ENCODE peak calls at places on chromosomes 6 and 20, in five cellular contexts. One of them, this sample, is unnamed.

GRCh38 chr20:9281770-9282169 is 212.9 kb downstream of the PLCB4 start:
- DNase-seq in astrocyte of the spinal cord: no peak
- DNase-seq in heart left ventricle: no peak
- DNase-seq in cardiac fibroblast: no peak
- DNase-seq in HFF-Myc: no peak
- DNase-seq in this sample: no peak

GRCh38 chr6:3176562-3177355 is 19.4 kb upstream of the TUBB2A start:
- DNase-seq in astrocyte of the spinal cord: peak
- DNase-seq in heart left ventricle: no peak
- DNase-seq in cardiac fibroblast: peak
- DNase-seq in HFF-Myc: peak
- DNase-seq in this sample: peak

GRCh38 chr6:72324591-72324990 is 297.3 kb upstream of the KCNQ5 start:
- DNase-seq in astrocyte of the spinal cord: no peak
- DNase-seq in heart left ventricle: no peak
- DNase-seq in HFF-Myc: no peak
- DNase-seq in cardiac fibroblast: peak
- DNase-seq in this sample: no peak

GRCh38 chr6:155120034-155120433 is 124.9 kb downstream of the TIAM2 start:
- DNase-seq in HFF-Myc: no peak
- DNase-seq in heart left ventricle: no peak
- DNase-seq in astrocyte of the spinal cord: peak
- DNase-seq in cardiac fibroblast: no peak
- DNase-seq in this sample: no peak

GRCh38 chr20:35551485-35551884 is 9.6 kb downstream of the ERGIC3 start:
- DNase-seq in astrocyte of the spinal cord: no peak
- DNase-seq in heart left ventricle: no peak
- DNase-seq in cardiac fibroblast: peak
- DNase-seq in HFF-Myc: no peak
- DNase-seq in this sample: no peak

GRCh38 chr20:64158346-64159285 is 5.6 kb upstream of the MYT1 start:
- DNase-seq in cardiac fibroblast: no peak
- DNase-seq in astrocyte of the spinal cord: no peak
- DNase-seq in HFF-Myc: no peak
- DNase-seq in heart left ventricle: no peak
- DNase-seq in this sample: no peak

GRCh38 chr6:144697389-144697788 is 412.3 kb downstream of the UTRN start:
- DNase-seq in astrocyte of the spinal cord: no peak
- DNase-seq in cardiac fibroblast: no peak
- DNase-seq in heart left ventricle: no peak
- DNase-seq in HFF-Myc: no peak
- DNase-seq in this sample: no peak

GRCh38 chr20:51022227-51022802 is 592 bp downstream of the KCNG1 start:
- DNase-seq in cardiac fibroblast: no peak
- DNase-seq in HFF-Myc: no peak
- DNase-seq in heart left ventricle: no peak
- DNase-seq in astrocyte of the spinal cord: no peak
- DNase-seq in this sample: no peak

GRCh38 chr6:132937466-132937906 is 123.1 kb downstream of the RPS12 start:
- DNase-seq in HFF-Myc: no peak
- DNase-seq in cardiac fibroblast: peak
- DNase-seq in astrocyte of the spinal cord: peak
- DNase-seq in heart left ventricle: no peak
- DNase-seq in this sample: no peak

GRCh38 chr6:100538086-100538485 is 73.4 kb upstream of the SIM1 start:
- DNase-seq in cardiac fibroblast: peak
- DNase-seq in HFF-Myc: peak
- DNase-seq in astrocyte of the spinal cord: peak
- DNase-seq in heart left ventricle: no peak
- DNase-seq in this sample: no peak

GRCh38 chr6:106894978-106895702 is 79.4 kb downstream of the CD24 start:
- DNase-seq in heart left ventricle: no peak
- DNase-seq in astrocyte of the spinal cord: peak
- DNase-seq in HFF-Myc: peak
- DNase-seq in cardiac fibroblast: peak
- DNase-seq in this sample: no peak

GRCh38 chr6:7016238-7016637 is 91.5 kb upstream of the RREB1 start:
- DNase-seq in cardiac fibroblast: no peak
- DNase-seq in HFF-Myc: no peak
- DNase-seq in heart left ventricle: no peak
- DNase-seq in astrocyte of the spinal cord: no peak
- DNase-seq in this sample: no peak